ENCODE peak calls at places on chromosomes 13 and 19, in four cellular contexts. Q, A, E and B are unnamed samples.

GRCh38 chr13:36131931-36132297 is 732 bp upstream of the DCLK1 start:
- DNase-seq in Q (no peak), A (peak), E (no peak), B (no peak)

GRCh38 chr13:49530452-49530851 is 34.7 kb downstream of the PHF11 start:
- DNase-seq in E (no peak), A (no peak), Q (no peak), B (no peak)

GRCh38 chr13:50468849-50469669 is 374.4 kb downstream of the DLEU7 start:
- DNase-seq in E (no peak), A (no peak), Q (no peak), B (no peak)

GRCh38 chr13:42048625-42049453 is at the start of gene DGKH:
- DNase-seq in A (peak), E (peak), Q (peak), B (no peak)

GRCh38 chr19:47494729-47495128 is 10.7 kb upstream of the KPTN start:
- DNase-seq in E (no peak), A (no peak), Q (no peak), B (no peak)

GRCh38 chr19:5680083-5680436 is 256 bp downstream of the MICOS13 start:
- DNase-seq in E (no peak), A (no peak), Q (no peak), B (no peak)

GRCh38 chr13:36395280-36395679 is 37.0 kb upstream of the CCNA1 start:
- DNase-seq in Q (no peak), E (no peak), A (no peak), B (peak)

GRCh38 chr13:84126671-84127171 is 244.4 kb upstream of the SLITRK1 start:
- DNase-seq in Q (no peak), A (no peak), E (no peak), B (no peak)

GRCh38 chr13:78958019-78958418 is 299.1 kb upstream of the OBI1 start:
- DNase-seq in A (no peak), Q (no peak), E (no peak), B (no peak)

GRCh38 chr19:44808463-44809371 is at the start of gene BCAM:
- DNase-seq in A (no peak), E (no peak), Q (no peak), B (no peak)

GRCh38 chr13:109119886-109120285 is 490.5 kb downstream of the MYO16 start:
- DNase-seq in E (no peak), A (no peak), Q (no peak), B (no peak)

GRCh38 chr13:37960427-37960826 is 90.9 kb upstream of the TRPC4 start:
- DNase-seq in Q (no peak), A (no peak), E (no peak), B (no peak)

GRCh38 chr13:93270769-93271753 is 44.5 kb downstream of the GPC6 start:
- DNase-seq in A (no peak), Q (no peak), E (no peak), B (no peak)

GRCh38 chr19:47226426-47227346 is 4.3 kb downstream of the BBC3 start:
- DNase-seq in A (peak), E (peak), Q (peak), B (peak)

GRCh38 chr19:55305491-55305890 is 19.6 kb downstream of the TMEM150B start:
- DNase-seq in Q (no peak), A (no peak), E (peak), B (no peak)

GRCh38 chr13:113608246-113608635 is 23.7 kb downstream of the TFDP1 start:
- DNase-seq in E (no peak), Q (no peak), A (no peak), B (no peak)

GRCh38 chr13:113605866-113606438 is 21.4 kb downstream of the TFDP1 start:
- DNase-seq in E (no peak), Q (no peak), A (no peak), B (no peak)

GRCh38 chr13:113605461-113605860 is 20.9 kb downstream of the TFDP1 start:
- DNase-seq in A (no peak), Q (no peak), E (no peak), B (no peak)

GRCh38 chr13:113607477-113608245 is 23.1 kb downstream of the TFDP1 start:
- DNase-seq in E (no peak), Q (no peak), A (no peak), B (no peak)

GRCh38 chr13:113607056-113607455 is 22.5 kb downstream of the TFDP1 start:
- DNase-seq in A (no peak), E (no peak), Q (no peak), B (no peak)
- H3K4me3 ChIP-seq in A (no peak), E (no peak), Q (no peak), B (no peak)

GRCh38 chr19:4591296-4591695 is 31.8 kb upstream of the SEMA6B start:
- DNase-seq in Q (no peak), E (no peak), A (no peak), B (no peak)

GRCh38 chr19:4587527-4587926 is 28.0 kb upstream of the SEMA6B start:
- DNase-seq in E (no peak), Q (no peak), A (no peak), B (no peak)

GRCh38 chr19:4590559-4590958 is 31.1 kb upstream of the SEMA6B start:
- DNase-seq in Q (no peak), A (no peak), E (no peak), B (no peak)

GRCh38 chr19:4592445-4592844 is 33.0 kb upstream of the SEMA6B start:
- DNase-seq in Q (no peak), A (no peak), E (no peak), B (no peak)

GRCh38 chr19:4589579-4590410 is 30.3 kb upstream of the SEMA6B start:
- DNase-seq in Q (no peak), A (no peak), E (no peak), B (no peak)
- TF ChIP-seq CTCF in Q (peak), A (no peak), E (no peak), B (peak)

DNA sequence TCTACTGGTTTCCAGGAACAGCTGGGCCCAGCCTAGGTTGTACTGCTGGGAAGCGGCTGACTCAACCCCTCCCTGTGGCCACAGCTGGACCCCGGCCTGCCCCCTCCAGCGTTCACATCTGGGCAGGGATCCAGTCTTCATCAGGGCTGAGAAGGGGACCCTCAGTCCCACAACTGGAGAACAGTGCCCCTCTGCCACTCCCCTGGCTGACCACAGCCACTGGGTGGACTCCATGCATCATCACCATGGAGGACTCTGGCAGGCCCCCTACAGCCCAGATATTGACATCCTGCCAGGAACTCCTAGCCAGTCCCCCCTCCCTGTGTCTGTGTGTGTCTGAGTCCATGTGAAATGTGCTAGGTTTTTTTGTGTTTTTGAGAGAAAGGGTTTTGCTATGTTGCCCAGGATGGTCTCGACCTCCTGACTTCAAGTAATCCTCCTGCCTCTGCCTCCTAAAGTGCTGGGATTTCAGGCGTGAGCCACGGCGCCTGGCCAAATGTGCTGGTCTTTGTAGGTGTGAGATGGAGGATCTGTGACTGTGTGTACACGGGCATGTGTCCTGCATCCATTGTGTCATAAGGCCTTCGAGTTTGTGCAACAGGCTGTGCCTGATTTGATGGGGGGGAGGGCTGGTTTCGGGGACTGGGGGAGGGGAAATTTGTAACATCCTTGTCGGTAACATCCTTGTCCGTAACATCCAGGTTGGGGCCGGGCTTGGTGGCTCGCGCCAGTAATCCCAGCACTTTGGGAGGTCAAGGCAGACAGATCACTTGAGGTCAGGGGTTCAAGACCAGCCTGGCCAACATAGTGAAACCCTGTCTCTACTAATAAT is 4.0 kb upstream of the HOOK2 start:
- DNase-seq in Q (no peak), E (no peak), A (no peak), B (no peak)
- H3K4me3 ChIP-seq in Q (peak), E (no peak), A (no peak), B (peak)

GRCh38 chr19:50202962-50203280 is 501 bp upstream of the MYH14 start:
- DNase-seq in E (no peak), Q (no peak), A (no peak), B (no peak)
- TF ChIP-seq CTCF in E (no peak), Q (no peak), A (no peak), B (no peak)

DNA sequence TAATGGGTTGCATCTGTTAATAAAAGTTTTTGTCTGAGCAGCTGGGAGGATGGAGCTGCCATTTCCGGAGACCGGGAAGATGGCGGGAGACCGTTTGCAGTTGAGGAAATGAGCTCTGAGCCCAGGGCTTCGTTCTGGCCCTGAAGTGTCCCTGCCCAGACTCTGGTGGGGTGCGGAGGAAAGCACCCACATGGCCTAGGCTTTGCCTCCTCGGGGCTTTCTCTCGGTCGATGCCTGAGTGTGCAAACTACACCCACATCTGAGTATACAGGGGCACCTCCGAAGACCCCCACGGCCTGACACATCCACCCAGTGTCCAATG is 15.6 kb upstream of the NANOS3 start:
- DNase-seq in A (no peak), Q (no peak), E (no peak), B (no peak)
- H3K4me3 ChIP-seq in A (peak), Q (peak), E (peak), B (peak)

GRCh38 chr13:95352486-95352885 is 51.2 kb upstream of the ABCC4 start:
- DNase-seq in E (no peak), Q (no peak), A (no peak), B (no peak)
- TF ChIP-seq CTCF in E (no peak), Q (no peak), A (no peak), B (no peak)